ENCODE peak calls at places on chromosomes 2 and 18, in ten cellular contexts. D is thyroid gland, G is ovary, U is suprapubic skin, V is spleen, J is HCT116, W is K562, F is heart left ventricle, H is A549, I is transverse colon. P is an unnamed sample.

GRCh38 chr2:11631462-11631861 is 38.5 kb downstream of the NTSR2 start:
- DNase-seq in D (no peak), G (no peak), U (no peak), V (no peak), J (no peak), W (no peak), F (no peak), H (peak), I (no peak), P (no peak)

GRCh38 chr2:36707050-36707449 is 10.5 kb downstream of the VIT start:
- DNase-seq in D (no peak), G (no peak), U (no peak), V (no peak), J (no peak), W (no peak), F (peak), H (no peak), I (no peak), P (no peak)

GRCh38 chr2:104752504-104752903 is 101.4 kb upstream of the POU3F3 start:
- DNase-seq in D (no peak), G (no peak), U (no peak), V (no peak), J (no peak), W (no peak), F (no peak), H (no peak), I (no peak), P (no peak)

GRCh38 chr2:70855679-70856078 is 20.1 kb upstream of the CD207 start:
- DNase-seq in D (no peak), G (no peak), U (no peak), V (no peak), J (no peak), W (no peak), F (no peak), H (no peak), I (no peak), P (no peak)

GRCh38 chr18:4016391-4017049 is 438.6 kb downstream of the DLGAP1 start:
- DNase-seq in D (no peak), G (no peak), U (no peak), V (no peak), J (no peak), W (no peak), F (no peak), H (no peak), I (no peak), P (no peak)

GRCh38 chr18:2513616-2514015 is 57.7 kb downstream of the METTL4 start:
- DNase-seq in D (no peak), G (no peak), U (no peak), V (no peak), J (no peak), W (no peak), F (no peak), H (peak), I (no peak), P (no peak)

GRCh38 chr2:239298126-239298804 is 102.6 kb downstream of the HDAC4 start:
- DNase-seq in D (no peak), G (peak), U (peak), V (peak), J (no peak), W (no peak), F (peak), H (no peak), I (peak), P (no peak)

GRCh38 chr18:25494888-25495287 is 142.9 kb upstream of the ZNF521 start:
- DNase-seq in D (no peak), G (no peak), U (no peak), V (no peak), J (no peak), W (no peak), F (no peak), H (no peak), I (no peak), P (no peak)

GRCh38 chr18:77346446-77346845 is 96.8 kb downstream of the GALR1 start:
- DNase-seq in D (no peak), G (no peak), U (no peak), V (no peak), J (no peak), W (no peak), F (no peak), H (no peak), I (no peak), P (no peak)

GRCh38 chr2:20471148-20471547 is 24.3 kb downstream of the RHOB start:
- DNase-seq in D (no peak), G (no peak), U (no peak), V (no peak), J (no peak), W (no peak), F (no peak), H (no peak), I (no peak), P (no peak)

GRCh38 chr2:237665713-237666143 is 38.3 kb downstream of the LRRFIP1 start:
- DNase-seq in D (peak), G (no peak), U (no peak), V (no peak), J (no peak), W (no peak), F (no peak), H (no peak), I (no peak), P (no peak)

GRCh38 chr2:25794544-25795276 is 83.6 kb downstream of the ASXL2 start:
- DNase-seq in D (no peak), G (no peak), U (no peak), V (no peak), J (no peak), W (no peak), F (no peak), H (no peak), I (no peak), P (no peak)

GRCh38 chr2:63881208-63881607 is 39.5 kb downstream of the UGP2 start:
- DNase-seq in D (no peak), G (no peak), U (no peak), V (no peak), J (no peak), W (no peak), F (no peak), H (no peak), I (no peak), P (no peak)

GRCh38 chr2:24421668-24422067 is 61.3 kb upstream of the ITSN2 start:
- DNase-seq in D (peak), G (peak), U (no peak), V (no peak), J (peak), W (peak), F (peak), H (peak), I (peak), P (peak)

GRCh38 chr2:236210536-236210935 is 42.4 kb upstream of the GBX2 start:
- DNase-seq in D (no peak), G (no peak), U (no peak), V (no peak), J (no peak), W (no peak), F (no peak), H (no peak), I (no peak), P (no peak)

GRCh38 chr18:79664525-79665125 is 15.0 kb upstream of the CTDP1 start:
- DNase-seq in D (no peak), G (no peak), U (no peak), V (no peak), J (no peak), W (no peak), F (no peak), H (peak), I (no peak), P (no peak)

GRCh38 chr2:211103989-211104388 is 547.6 kb downstream of the CPS1 start:
- DNase-seq in D (peak), G (no peak), U (no peak), V (no peak), J (no peak), W (no peak), F (no peak), H (no peak), I (peak), P (peak)

GRCh38 chr2:184692137-184692734 is 93.9 kb downstream of the ZNF804A start:
- DNase-seq in D (no peak), G (no peak), U (no peak), V (no peak), J (no peak), W (no peak), F (no peak), H (no peak), I (no peak), P (no peak)

GRCh38 chr18:22517356-22517755 is 99.6 kb upstream of the CTAGE1 start:
- DNase-seq in D (no peak), G (no peak), U (no peak), V (no peak), J (no peak), W (no peak), F (no peak), H (no peak), I (no peak), P (no peak)

DNA sequence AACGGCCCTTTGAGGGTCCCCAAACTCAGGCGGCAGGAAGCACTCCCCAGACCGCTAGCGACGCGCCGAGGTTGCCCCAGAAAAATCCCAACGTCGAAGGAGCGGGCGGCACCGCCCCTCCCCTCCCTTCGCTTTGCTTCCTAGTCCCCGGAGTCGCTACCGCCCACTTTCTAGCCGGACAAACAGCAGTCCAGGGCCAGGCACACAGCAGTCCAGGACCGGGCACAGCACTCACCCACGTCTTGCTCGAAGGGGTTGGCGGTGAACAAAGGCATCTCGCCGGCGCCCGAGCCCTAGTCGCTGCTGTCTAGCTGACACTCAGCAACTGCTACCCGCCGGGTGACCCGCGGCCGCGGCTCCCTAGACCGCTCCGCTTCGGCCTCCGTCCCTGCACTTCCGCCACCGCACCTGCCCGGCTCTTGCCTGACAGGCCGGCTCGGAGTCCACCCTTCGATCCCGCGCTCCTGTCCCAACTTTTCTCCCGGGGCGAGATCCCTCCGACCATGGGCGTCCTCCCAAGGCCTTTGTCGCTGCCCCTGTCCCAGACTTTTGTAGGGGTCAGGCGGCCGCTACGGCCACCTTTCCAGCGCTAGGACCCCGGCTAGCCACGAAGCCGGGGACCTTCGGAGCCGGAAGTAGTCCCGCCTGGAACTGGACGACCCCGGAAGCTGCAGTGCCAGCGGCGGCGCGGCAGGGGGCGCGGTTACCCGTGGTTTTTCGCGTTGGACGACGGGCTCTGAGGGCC is at the start of gene STAM2:
- DNase-seq in D (peak), G (peak), U (peak), V (peak), J (peak), W (peak), F (peak), H (peak), I (peak), P (peak)
- TF ChIP-seq POLR2A in D (peak), G (peak), U (peak), V (no peak), J (peak), W (peak), F (no peak), H (peak), I (peak), P (peak)

GRCh38 chr2:120503206-120503792 is 157.4 kb downstream of the INHBB start:
- DNase-seq in D (no peak), G (no peak), U (no peak), V (peak), J (no peak), W (no peak), F (peak), H (no peak), I (no peak), P (no peak)
- H3K27ac ChIP-seq in D (no peak), G (no peak), U (no peak), V (no peak), J (no peak), W (no peak), F (peak), H (no peak), I (no peak), P (no peak)

DNA sequence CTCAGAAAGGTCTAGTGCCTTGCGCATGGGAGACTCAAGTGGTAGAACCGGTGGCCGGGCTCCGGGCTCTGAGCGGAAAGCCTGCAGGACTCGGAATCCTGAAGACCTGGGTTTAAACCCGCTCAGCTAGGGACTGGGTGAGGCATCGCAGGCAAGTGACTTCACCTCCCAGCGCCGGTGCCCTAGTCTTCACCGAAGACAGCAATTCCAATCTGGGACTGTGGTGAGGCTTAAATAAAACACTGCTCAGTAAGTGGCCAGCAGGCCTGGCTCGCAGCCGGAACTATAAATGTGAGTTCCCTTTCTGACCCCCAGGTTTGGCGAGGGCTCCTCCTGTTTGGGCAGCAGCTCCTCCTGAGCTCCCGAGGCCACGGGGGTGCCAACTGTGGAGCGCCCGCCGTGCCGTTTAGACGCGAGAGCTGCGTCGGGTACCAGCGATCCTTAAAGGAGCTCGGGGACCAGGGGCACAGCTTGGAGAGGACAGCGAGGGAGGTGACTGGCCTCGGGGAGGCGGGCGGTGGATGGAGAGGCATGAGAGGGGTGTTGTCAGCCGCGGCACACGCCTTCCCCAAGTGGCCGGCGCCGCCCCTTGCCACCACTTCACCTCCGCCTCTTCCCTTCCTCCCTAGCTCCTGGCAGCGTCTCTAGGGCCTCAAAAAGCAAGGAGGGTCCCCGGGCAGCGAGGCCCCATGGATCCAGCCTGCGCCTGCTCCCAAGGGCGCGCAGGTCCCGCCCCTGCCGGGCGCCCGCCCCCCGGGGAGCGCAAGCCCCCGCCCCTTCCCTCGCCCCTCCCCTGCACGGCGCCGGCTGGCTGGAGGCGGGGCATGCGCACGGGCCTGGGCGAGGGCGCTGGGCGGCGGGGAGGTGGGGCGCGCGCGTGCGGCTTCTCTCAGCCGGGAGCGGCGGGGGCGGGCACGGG is 736 bp upstream of the MTCL1 start:
- DNase-seq in D (peak), G (peak), U (peak), V (peak), J (peak), W (peak), F (peak), H (peak), I (peak), P (peak)
- TF ChIP-seq POLR2A in D (peak), G (peak), U (no peak), V (no peak), J (peak), W (peak), F (no peak), H (peak), I (peak), P (peak)

DNA sequence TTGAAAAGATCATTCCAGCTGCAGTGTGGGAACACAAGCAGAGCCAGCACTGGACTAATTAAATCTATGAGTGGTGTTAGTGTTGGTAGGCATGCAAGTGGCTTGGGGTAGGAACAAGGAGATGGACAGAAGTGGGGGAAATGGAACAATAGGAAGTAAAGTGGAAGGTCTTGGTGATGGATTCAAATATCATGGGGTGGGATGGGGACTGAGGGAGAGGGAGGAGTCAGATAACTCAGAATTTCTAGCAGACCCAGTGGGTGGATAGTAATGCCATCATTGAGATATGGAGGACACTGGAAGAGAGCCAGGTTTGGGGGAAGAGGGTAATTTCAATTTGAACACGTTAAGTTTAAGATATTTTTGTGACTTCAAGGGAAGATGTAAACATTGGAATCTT is 2.9 kb upstream of the LNPK start:
- DNase-seq in D (no peak), G (no peak), U (no peak), V (no peak), J (no peak), W (peak), F (no peak), H (no peak), I (no peak), P (no peak)
- H3K27ac ChIP-seq in D (no peak), G (no peak), U (no peak), V (no peak), J (no peak), W (peak), F (no peak), H (no peak), I (no peak), P (no peak)

DNA sequence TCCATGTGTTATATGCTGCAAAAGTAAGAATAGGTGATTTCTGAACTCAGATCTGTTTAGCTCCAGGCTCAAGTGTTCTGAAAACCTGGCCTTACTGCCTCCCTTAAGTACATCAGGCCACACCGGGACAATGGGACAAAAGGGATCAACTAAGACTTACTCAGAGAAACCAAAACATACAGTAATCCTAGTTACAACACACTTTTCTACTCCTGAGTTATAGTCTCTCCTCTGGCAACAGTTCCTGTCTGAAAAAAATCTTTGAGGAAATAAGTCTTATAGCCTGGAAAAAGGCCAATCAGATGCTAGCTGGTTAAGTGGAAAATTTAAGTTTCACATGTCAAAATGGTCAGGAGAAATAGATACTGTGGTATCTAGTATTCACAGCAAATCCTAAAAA is 5.6 kb downstream of the METTL5 start:
- DNase-seq in D (no peak), G (no peak), U (no peak), V (no peak), J (no peak), W (no peak), F (no peak), H (no peak), I (no peak), P (no peak)
- TF ChIP-seq POLR2A in D (no peak), G (no peak), U (no peak), V (no peak), J (no peak), W (no peak), F (no peak), H (no peak), I (no peak), P (no peak)

GRCh38 chr2:126811101-126811500 is 87.6 kb upstream of the TEX51 start:
- DNase-seq in D (no peak), G (no peak), U (no peak), V (no peak), J (no peak), W (no peak), F (no peak), H (no peak), I (no peak), P (no peak)
- H3K27ac ChIP-seq in D (no peak), G (no peak), U (no peak), V (no peak), J (no peak), W (no peak), F (no peak), H (no peak), I (no peak), P (no peak)